ENCODE peak calls at places on chromosomes 1 and 21, in five cellular contexts. D is effector memory CD4-positive, alpha-beta T cell; X is esophagus squamous epithelium; Q is A549; P is ovary. I is an unnamed sample. For H3K9me3, the result is how much of the 10 kb centered on the place peaks cover.

GRCh38 chr1:61869691-61870109 is 127.4 kb downstream of the PATJ start:
- DNase-seq in D (no peak), X (no peak), P (no peak), Q (no peak), I (no peak)

GRCh38 chr1:46444466-46444865 is 45.2 kb upstream of the DMBX1 start:
- DNase-seq in X (no peak), D (no peak), Q (no peak), P (no peak), I (no peak)

GRCh38 chr1:95230768-95231191 is 3.2 kb upstream of the RWDD3 start:
- DNase-seq in P (no peak), Q (no peak), X (no peak), D (no peak), I (peak)

GRCh38 chr1:162384601-162385279 is 3.2 kb downstream of the C1orf226 start:
- DNase-seq in Q (no peak), X (no peak), P (no peak), D (no peak), I (no peak)

GRCh38 chr1:152451254-152451653 is 37.2 kb upstream of the CRNN start:
- DNase-seq in P (no peak), X (no peak), D (no peak), Q (no peak), I (no peak)

GRCh38 chr1:175043824-175044223 is 20.6 kb upstream of the MRPS14 start:
- DNase-seq in Q (no peak), X (no peak), D (no peak), P (no peak), I (no peak)

GRCh38 chr1:85580046-85580411 is 532 bp upstream of the CCN1 start:
- DNase-seq in Q (peak), P (peak), D (no peak), X (no peak), I (peak)

GRCh38 chr1:75310067-75310466 is 175.9 kb downstream of the LHX8 start:
- DNase-seq in X (no peak), D (no peak), Q (no peak), P (no peak), I (no peak)

GRCh38 chr1:228497817-228498216 is 10.6 kb downstream of the RNF187 start:
- DNase-seq in P (no peak), X (no peak), Q (no peak), D (no peak), I (no peak)

GRCh38 chr1:118325545-118326225 is 140.7 kb upstream of the SPAG17 start:
- DNase-seq in D (no peak), P (no peak), Q (no peak), X (no peak), I (no peak)

GRCh38 chr1:248703674-248704073 is 1.1 kb upstream of the OR14I1 start:
- DNase-seq in P (no peak), X (no peak), D (no peak), Q (no peak), I (no peak)
- H3K9me3 ChIP-seq in P (under half), X (under half), D (under half), Q (under half), I (under half)

DNA sequence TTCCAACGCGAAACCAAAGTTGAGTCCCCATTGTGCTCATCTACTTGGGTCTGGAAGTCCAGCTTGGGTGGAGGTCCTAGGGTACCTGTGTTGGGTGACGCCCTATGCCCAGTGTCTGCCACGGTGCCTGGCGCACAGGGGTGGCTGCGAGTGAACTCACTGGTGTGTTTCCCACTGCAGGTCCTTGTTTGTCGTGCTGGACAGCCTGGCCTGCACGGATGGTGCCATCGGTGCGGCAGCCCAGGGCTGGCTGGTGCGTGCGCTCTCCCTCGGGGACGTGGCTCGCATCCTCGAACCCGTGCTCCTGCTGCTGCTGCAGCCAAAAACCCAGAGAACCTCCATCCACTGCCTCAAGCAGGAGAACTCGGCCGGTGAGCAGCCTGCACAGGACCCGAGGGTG is 80.4 kb upstream of the MORC3 start:
- DNase-seq in Q (no peak), D (no peak), X (no peak), P (no peak), I (no peak)
- H3K27ac ChIP-seq in Q (no peak), D (no peak), X (no peak), P (no peak), I (no peak)

DNA sequence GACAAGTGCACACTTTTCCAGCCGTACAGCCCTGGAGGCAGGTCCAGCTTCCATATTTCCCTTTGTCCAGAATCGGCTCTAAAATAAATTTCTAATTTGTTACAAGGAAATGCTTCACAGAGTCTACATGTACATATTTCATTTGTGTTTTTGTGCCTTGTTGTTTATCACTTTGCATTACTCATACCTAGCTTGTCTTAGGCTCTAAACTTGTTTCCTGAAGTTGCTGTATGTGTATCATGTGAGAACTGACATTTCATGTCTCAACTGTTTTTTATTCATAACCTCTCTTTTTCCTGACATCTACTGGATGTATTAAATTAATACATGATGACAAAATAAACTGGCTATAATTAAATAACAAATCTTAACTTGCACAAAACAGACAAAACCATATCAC is 7.5 kb downstream of the CYYR1 start:
- DNase-seq in Q (no peak), D (no peak), P (no peak), X (no peak), I (no peak)
- H3K9me3 ChIP-seq in Q (under half), D (under half), P (under half), X (under half), I (under half)

DNA sequence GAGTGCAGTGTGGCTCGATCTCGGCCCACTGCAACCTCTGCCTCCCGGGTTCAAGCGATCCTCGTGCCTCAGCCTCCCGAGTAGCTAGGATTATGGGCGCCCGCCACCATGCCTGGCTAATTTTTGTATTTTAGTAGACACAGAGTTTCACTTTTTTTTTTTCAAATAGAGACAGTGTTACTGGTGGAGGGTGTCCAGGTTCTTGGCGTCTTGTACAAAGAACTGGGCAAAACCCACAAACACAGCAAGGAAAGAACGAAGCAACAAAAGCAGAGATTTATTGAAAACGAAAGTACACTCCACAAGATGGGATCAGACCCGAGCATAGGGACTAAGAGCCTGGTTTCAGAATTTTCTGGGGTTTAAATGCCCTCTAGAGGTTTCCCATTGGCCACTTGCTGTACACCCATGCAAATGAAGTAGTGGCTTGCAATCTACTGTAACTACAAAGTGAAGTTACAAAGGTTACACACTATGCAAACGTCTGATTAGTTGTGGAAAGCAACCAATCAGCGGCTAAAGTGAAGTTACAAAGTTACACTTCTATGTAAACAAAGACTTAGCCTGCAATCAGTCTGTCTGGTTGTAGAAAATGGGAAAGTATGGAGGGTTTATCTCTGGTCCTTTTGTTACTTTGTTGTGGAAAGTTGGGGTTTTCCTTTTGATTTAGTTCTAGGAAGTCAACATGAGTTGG is 199.1 kb downstream of the DYRK1A start:
- DNase-seq in Q (peak), D (no peak), X (no peak), P (no peak), I (no peak)
- H3K27ac ChIP-seq in Q (peak), D (no peak), X (no peak), P (no peak), I (no peak)

GRCh38 chr1:72693899-72694298 is 411.6 kb upstream of the NEGR1 start:
- DNase-seq in D (no peak), Q (no peak), X (no peak), P (no peak), I (no peak)

GRCh38 chr1:72690871-72691270 is 408.5 kb upstream of the NEGR1 start:
- DNase-seq in X (no peak), P (no peak), Q (no peak), D (no peak), I (no peak)

GRCh38 chr1:72697410-72697809 is 415.1 kb upstream of the NEGR1 start:
- DNase-seq in Q (no peak), X (no peak), P (no peak), D (no peak), I (no peak)

DNA sequence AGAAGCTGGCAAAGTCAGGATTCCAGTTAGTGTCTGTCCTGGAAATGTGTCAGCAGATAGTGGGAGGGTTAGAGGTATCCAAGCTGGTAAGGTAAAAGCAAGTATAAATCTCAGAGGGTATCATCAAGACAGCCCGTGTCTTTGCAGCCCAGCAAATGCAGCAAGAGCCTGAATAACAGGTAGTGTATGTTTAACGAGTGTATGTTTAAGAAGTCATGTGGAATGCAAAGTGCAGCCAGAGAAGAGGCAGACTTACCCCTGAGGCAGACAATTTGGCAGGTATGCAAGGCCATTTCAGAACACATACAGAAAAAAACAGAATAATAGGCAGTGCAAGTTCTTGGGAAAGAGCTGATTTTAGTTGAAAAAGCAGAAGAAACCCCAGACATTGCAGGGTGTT is 411.0 kb upstream of the NEGR1 start:
- DNase-seq in P (no peak), X (no peak), Q (no peak), D (no peak), I (no peak)
- H3K9me3 ChIP-seq in P (under half), X (under half), Q (under half), D (under half), I (under half)

GRCh38 chr1:9376430-9376829 is 83.7 kb downstream of the SPSB1 start:
- DNase-seq in D (no peak), P (no peak), Q (no peak), X (no peak), I (no peak)
- H3K27ac ChIP-seq in D (no peak), P (peak), Q (no peak), X (peak), I (no peak)

GRCh38 chr1:7269525-7269924 is 484.3 kb downstream of the CAMTA1 start:
- DNase-seq in D (no peak), Q (no peak), X (no peak), P (no peak), I (no peak)
- H3K9me3 ChIP-seq in D (under half), Q (under half), X (under half), P (under half), I (under half)